ENCODE peak calls at places on chromosomes 2 and 18, in nine cellular contexts. One of them, this sample, is unnamed.

GRCh38 chr2:48699377-48699951 is 56.1 kb downstream of the LHCGR start:
- DNase-seq in cardiac septum: no peak
- DNase-seq in fibroblast of pulmonary artery: peak
- DNase-seq in GM13977: no peak
- DNase-seq in endothelial cell: no peak
- DNase-seq in T-helper 2 cell: no peak
- DNase-seq in T-helper 9 cell: no peak
- DNase-seq in SK-N-DZ: no peak
- DNase-seq in GM03348: peak
- DNase-seq in this sample: peak

GRCh38 chr2:33420726-33421125 is 55.7 kb upstream of the RASGRP3 start:
- DNase-seq in T-helper 2 cell: no peak
- DNase-seq in GM03348: no peak
- DNase-seq in cardiac septum: no peak
- DNase-seq in SK-N-DZ: no peak
- DNase-seq in T-helper 9 cell: no peak
- DNase-seq in GM13977: no peak
- DNase-seq in endothelial cell: no peak
- DNase-seq in fibroblast of pulmonary artery: peak
- DNase-seq in this sample: no peak

GRCh38 chr2:68736086-68736485 is 1.5 kb downstream of the ARHGAP25 start:
- DNase-seq in GM13977: no peak
- DNase-seq in fibroblast of pulmonary artery: no peak
- DNase-seq in T-helper 9 cell: no peak
- DNase-seq in T-helper 2 cell: no peak
- DNase-seq in SK-N-DZ: no peak
- DNase-seq in GM03348: no peak
- DNase-seq in endothelial cell: no peak
- DNase-seq in cardiac septum: no peak
- DNase-seq in this sample: no peak

GRCh38 chr2:124879615-124880014 is 854.5 kb downstream of the CNTNAP5 start:
- DNase-seq in GM13977: no peak
- DNase-seq in T-helper 2 cell: no peak
- DNase-seq in cardiac septum: no peak
- DNase-seq in fibroblast of pulmonary artery: no peak
- DNase-seq in GM03348: no peak
- DNase-seq in SK-N-DZ: peak
- DNase-seq in endothelial cell: no peak
- DNase-seq in T-helper 9 cell: no peak
- DNase-seq in this sample: no peak

GRCh38 chr2:17101091-17101490 is 417.1 kb downstream of the RAD51AP2 start:
- DNase-seq in GM03348: no peak
- DNase-seq in SK-N-DZ: no peak
- DNase-seq in T-helper 9 cell: no peak
- DNase-seq in fibroblast of pulmonary artery: no peak
- DNase-seq in cardiac septum: no peak
- DNase-seq in T-helper 2 cell: no peak
- DNase-seq in endothelial cell: no peak
- DNase-seq in GM13977: no peak
- DNase-seq in this sample: no peak

GRCh38 chr2:206159346-206160123 is at the start of the genes EEF1B2 and NDUFS1:
- DNase-seq in cardiac septum: peak
- DNase-seq in fibroblast of pulmonary artery: peak
- DNase-seq in GM13977: peak
- DNase-seq in endothelial cell: peak
- DNase-seq in SK-N-DZ: peak
- DNase-seq in GM03348: peak
- DNase-seq in T-helper 9 cell: peak
- DNase-seq in T-helper 2 cell: peak
- DNase-seq in this sample: peak

GRCh38 chr2:129908721-129909373 is 70.6 kb upstream of the RAB6C start:
- DNase-seq in T-helper 2 cell: no peak
- DNase-seq in T-helper 9 cell: no peak
- DNase-seq in endothelial cell: no peak
- DNase-seq in GM13977: no peak
- DNase-seq in GM03348: no peak
- DNase-seq in cardiac septum: peak
- DNase-seq in fibroblast of pulmonary artery: no peak
- DNase-seq in SK-N-DZ: no peak
- DNase-seq in this sample: no peak

GRCh38 chr18:59556265-59556664 is 141.0 kb downstream of the CCBE1 start:
- DNase-seq in T-helper 9 cell: no peak
- DNase-seq in T-helper 2 cell: no peak
- DNase-seq in SK-N-DZ: peak
- DNase-seq in GM13977: no peak
- DNase-seq in cardiac septum: no peak
- DNase-seq in GM03348: peak
- DNase-seq in endothelial cell: no peak
- DNase-seq in fibroblast of pulmonary artery: peak
- DNase-seq in this sample: peak

GRCh38 chr2:159904565-159905281 is 106.7 kb upstream of the CD302 start:
- DNase-seq in fibroblast of pulmonary artery: peak
- DNase-seq in cardiac septum: peak
- DNase-seq in GM03348: peak
- DNase-seq in T-helper 2 cell: peak
- DNase-seq in SK-N-DZ: no peak
- DNase-seq in GM13977: peak
- DNase-seq in endothelial cell: peak
- DNase-seq in T-helper 9 cell: peak
- DNase-seq in this sample: no peak

GRCh38 chr2:5365871-5366461 is 326.2 kb upstream of the SOX11 start:
- DNase-seq in T-helper 2 cell: no peak
- DNase-seq in GM03348: no peak
- DNase-seq in GM13977: peak
- DNase-seq in endothelial cell: peak
- DNase-seq in T-helper 9 cell: no peak
- DNase-seq in cardiac septum: no peak
- DNase-seq in fibroblast of pulmonary artery: peak
- DNase-seq in SK-N-DZ: peak
- DNase-seq in this sample: no peak

GRCh38 chr18:26634631-26635030 is 86.3 kb upstream of the KCTD1 start:
- DNase-seq in cardiac septum: no peak
- DNase-seq in endothelial cell: no peak
- DNase-seq in SK-N-DZ: no peak
- DNase-seq in fibroblast of pulmonary artery: no peak
- DNase-seq in T-helper 2 cell: no peak
- DNase-seq in GM03348: no peak
- DNase-seq in T-helper 9 cell: no peak
- DNase-seq in GM13977: no peak
- DNase-seq in this sample: no peak

GRCh38 chr2:33529771-33530481 is 53.5 kb downstream of the RASGRP3 start:
- DNase-seq in fibroblast of pulmonary artery: peak
- DNase-seq in GM13977: no peak
- DNase-seq in T-helper 2 cell: no peak
- DNase-seq in cardiac septum: no peak
- DNase-seq in T-helper 9 cell: no peak
- DNase-seq in endothelial cell: no peak
- DNase-seq in GM03348: peak
- DNase-seq in SK-N-DZ: no peak
- DNase-seq in this sample: peak

GRCh38 chr2:60028819-60029218 is 524.6 kb downstream of the BCL11A start:
- DNase-seq in endothelial cell: no peak
- DNase-seq in T-helper 2 cell: no peak
- DNase-seq in GM03348: no peak
- DNase-seq in T-helper 9 cell: no peak
- DNase-seq in GM13977: no peak
- DNase-seq in fibroblast of pulmonary artery: no peak
- DNase-seq in SK-N-DZ: no peak
- DNase-seq in cardiac septum: no peak
- DNase-seq in this sample: no peak

GRCh38 chr18:70022636-70023035 is 75.0 kb upstream of the CD226 start:
- DNase-seq in T-helper 2 cell: no peak
- DNase-seq in endothelial cell: no peak
- DNase-seq in T-helper 9 cell: no peak
- DNase-seq in SK-N-DZ: no peak
- DNase-seq in GM03348: no peak
- DNase-seq in fibroblast of pulmonary artery: no peak
- DNase-seq in GM13977: no peak
- DNase-seq in cardiac septum: no peak
- DNase-seq in this sample: peak

GRCh38 chr2:216578325-216578724 is 54.9 kb upstream of the IGFBP2 start:
- DNase-seq in cardiac septum: no peak
- DNase-seq in T-helper 2 cell: no peak
- DNase-seq in T-helper 9 cell: no peak
- DNase-seq in SK-N-DZ: no peak
- DNase-seq in endothelial cell: no peak
- DNase-seq in GM03348: no peak
- DNase-seq in fibroblast of pulmonary artery: no peak
- DNase-seq in GM13977: no peak
- DNase-seq in this sample: peak

GRCh38 chr2:180124273-180124881 is 117.3 kb upstream of the CWC22 start:
- DNase-seq in T-helper 2 cell: peak
- DNase-seq in cardiac septum: no peak
- DNase-seq in SK-N-DZ: peak
- DNase-seq in fibroblast of pulmonary artery: peak
- DNase-seq in GM03348: peak
- DNase-seq in endothelial cell: peak
- DNase-seq in T-helper 9 cell: no peak
- DNase-seq in GM13977: peak
- DNase-seq in this sample: peak

GRCh38 chr2:229407170-229407569 is 136.1 kb upstream of the PID1 start:
- DNase-seq in SK-N-DZ: no peak
- DNase-seq in GM03348: peak
- DNase-seq in endothelial cell: no peak
- DNase-seq in GM13977: no peak
- DNase-seq in T-helper 2 cell: no peak
- DNase-seq in cardiac septum: no peak
- DNase-seq in fibroblast of pulmonary artery: peak
- DNase-seq in T-helper 9 cell: no peak
- DNase-seq in this sample: peak

GRCh38 chr2:241118727-241119505 is 16.8 kb upstream of the MTERF4 start:
- DNase-seq in SK-N-DZ: no peak
- DNase-seq in T-helper 9 cell: no peak
- DNase-seq in GM13977: no peak
- DNase-seq in fibroblast of pulmonary artery: no peak
- DNase-seq in endothelial cell: no peak
- DNase-seq in cardiac septum: no peak
- DNase-seq in GM03348: no peak
- DNase-seq in T-helper 2 cell: no peak
- DNase-seq in this sample: no peak

GRCh38 chr2:151097118-151097517 is 164.5 kb downstream of the RBM43 start:
- DNase-seq in endothelial cell: no peak
- DNase-seq in GM03348: no peak
- DNase-seq in T-helper 9 cell: no peak
- DNase-seq in GM13977: no peak
- DNase-seq in fibroblast of pulmonary artery: no peak
- DNase-seq in cardiac septum: no peak
- DNase-seq in T-helper 2 cell: no peak
- DNase-seq in SK-N-DZ: no peak
- DNase-seq in this sample: no peak

GRCh38 chr18:45540146-45540545 is 75.1 kb upstream of the SLC14A2 start:
- DNase-seq in T-helper 2 cell: no peak
- DNase-seq in cardiac septum: no peak
- DNase-seq in SK-N-DZ: no peak
- DNase-seq in T-helper 9 cell: no peak
- DNase-seq in fibroblast of pulmonary artery: no peak
- DNase-seq in GM13977: no peak
- DNase-seq in endothelial cell: no peak
- DNase-seq in GM03348: no peak
- DNase-seq in this sample: no peak

GRCh38 chr18:46732801-46733200 is 24.1 kb downstream of the ST8SIA5 start:
- DNase-seq in endothelial cell: no peak
- DNase-seq in fibroblast of pulmonary artery: no peak
- DNase-seq in GM03348: no peak
- DNase-seq in T-helper 2 cell: no peak
- DNase-seq in T-helper 9 cell: no peak
- DNase-seq in SK-N-DZ: no peak
- DNase-seq in GM13977: no peak
- DNase-seq in cardiac septum: no peak
- DNase-seq in this sample: no peak

GRCh38 chr2:96500385-96501066 is 4.6 kb downstream of the NEURL3 start:
- DNase-seq in T-helper 9 cell: no peak
- DNase-seq in T-helper 2 cell: no peak
- DNase-seq in GM13977: no peak
- DNase-seq in SK-N-DZ: no peak
- DNase-seq in cardiac septum: no peak
- DNase-seq in endothelial cell: no peak
- DNase-seq in GM03348: no peak
- DNase-seq in fibroblast of pulmonary artery: no peak
- DNase-seq in this sample: no peak

GRCh38 chr18:74616494-74616893 is 18.8 kb downstream of the ZNF407 start:
- DNase-seq in T-helper 2 cell: no peak
- DNase-seq in endothelial cell: no peak
- DNase-seq in SK-N-DZ: no peak
- DNase-seq in fibroblast of pulmonary artery: no peak
- DNase-seq in GM03348: no peak
- DNase-seq in GM13977: no peak
- DNase-seq in cardiac septum: no peak
- DNase-seq in T-helper 9 cell: no peak
- DNase-seq in this sample: no peak

GRCh38 chr2:117661619-117662018 is 152.9 kb upstream of the DDX18 start:
- DNase-seq in fibroblast of pulmonary artery: no peak
- DNase-seq in T-helper 9 cell: no peak
- DNase-seq in GM13977: no peak
- DNase-seq in endothelial cell: no peak
- DNase-seq in GM03348: no peak
- DNase-seq in cardiac septum: no peak
- DNase-seq in SK-N-DZ: peak
- DNase-seq in T-helper 2 cell: no peak
- DNase-seq in this sample: no peak

This sample was measured in fibroblast of mammary gland.